ENCODE peak calls at places on chromosomes 7 and 10, in four cellular contexts. One of them, this sample, is unnamed.

GRCh38 chr7:103632005-103632639 is 186.1 kb upstream of the SLC26A5 start:
- DNase-seq in anterior cingulate cortex: no peak
- DNase-seq in Calu3: peak
- DNase-seq in cardiac muscle cell: peak
- DNase-seq in this sample: peak

GRCh38 chr10:101007915-101008822 is 8.6 kb downstream of the LZTS2 start:
- DNase-seq in anterior cingulate cortex: peak
- DNase-seq in Calu3: no peak
- DNase-seq in cardiac muscle cell: no peak
- DNase-seq in this sample: no peak

GRCh38 chr10:84837877-84838276 is 509.5 kb downstream of the CCSER2 start:
- DNase-seq in anterior cingulate cortex: no peak
- DNase-seq in Calu3: no peak
- DNase-seq in cardiac muscle cell: no peak
- DNase-seq in this sample: no peak

GRCh38 chr7:68688416-68689086 is 909.7 kb upstream of the AUTS2 start:
- DNase-seq in anterior cingulate cortex: no peak
- DNase-seq in Calu3: no peak
- DNase-seq in cardiac muscle cell: no peak
- DNase-seq in this sample: no peak

GRCh38 chr7:158836692-158837091 is 7.4 kb upstream of the ESYT2 start:
- DNase-seq in anterior cingulate cortex: no peak
- DNase-seq in Calu3: no peak
- DNase-seq in cardiac muscle cell: no peak
- DNase-seq in this sample: no peak

GRCh38 chr7:100884741-100885439 is 4.6 kb downstream of the UFSP1 start:
- DNase-seq in anterior cingulate cortex: no peak
- DNase-seq in Calu3: no peak
- DNase-seq in cardiac muscle cell: no peak
- DNase-seq in this sample: no peak

GRCh38 chr10:110820321-110820814 is 51.4 kb upstream of the PDCD4 start:
- DNase-seq in anterior cingulate cortex: peak
- DNase-seq in Calu3: no peak
- DNase-seq in cardiac muscle cell: peak
- DNase-seq in this sample: no peak

GRCh38 chr10:88879754-88880286 is at the start of gene STAMBPL1:
- DNase-seq in anterior cingulate cortex: peak
- DNase-seq in Calu3: peak
- DNase-seq in cardiac muscle cell: no peak
- DNase-seq in this sample: peak

GRCh38 chr7:366171-366916 is 76.4 kb downstream of the FOXL3 start:
- DNase-seq in anterior cingulate cortex: no peak
- DNase-seq in Calu3: no peak
- DNase-seq in cardiac muscle cell: peak
- DNase-seq in this sample: peak

GRCh38 chr10:45379891-45380540 is 6.0 kb downstream of the ALOX5 start:
- DNase-seq in anterior cingulate cortex: no peak
- DNase-seq in Calu3: no peak
- DNase-seq in cardiac muscle cell: no peak
- DNase-seq in this sample: no peak

GRCh38 chr7:54946271-54946670 is 72.5 kb upstream of the EGFR start:
- DNase-seq in anterior cingulate cortex: no peak
- DNase-seq in Calu3: no peak
- DNase-seq in cardiac muscle cell: no peak
- DNase-seq in this sample: no peak

GRCh38 chr10:119445311-119445934 is 97.1 kb downstream of the RGS10 start:
- DNase-seq in anterior cingulate cortex: peak
- DNase-seq in Calu3: peak
- DNase-seq in cardiac muscle cell: peak
- DNase-seq in this sample: peak

GRCh38 chr10:129771576-129772471 is 192.2 kb downstream of the EBF3 start:
- DNase-seq in anterior cingulate cortex: no peak
- DNase-seq in Calu3: no peak
- DNase-seq in cardiac muscle cell: no peak
- DNase-seq in this sample: no peak

GRCh38 chr7:100685049-100685605 is 8.9 kb downstream of the GIGYF1 start:
- DNase-seq in anterior cingulate cortex: no peak
- DNase-seq in Calu3: no peak
- DNase-seq in cardiac muscle cell: no peak
- DNase-seq in this sample: no peak

GRCh38 chr10:32139223-32140073 is 83.2 kb upstream of the KIF5B start:
- DNase-seq in anterior cingulate cortex: peak
- DNase-seq in Calu3: peak
- DNase-seq in cardiac muscle cell: peak
- DNase-seq in this sample: peak

GRCh38 chr10:6036861-6037321 is 25.3 kb downstream of the IL2RA start:
- DNase-seq in anterior cingulate cortex: no peak
- DNase-seq in Calu3: no peak
- DNase-seq in cardiac muscle cell: no peak
- DNase-seq in this sample: no peak

GRCh38 chr10:122911889-122912484 is 1.6 kb downstream of the FAM24A start:
- DNase-seq in anterior cingulate cortex: no peak
- DNase-seq in Calu3: peak
- DNase-seq in cardiac muscle cell: peak
- DNase-seq in this sample: peak

GRCh38 chr7:132773527-132773956 is 197.3 kb upstream of the PLXNA4 start:
- DNase-seq in anterior cingulate cortex: no peak
- DNase-seq in Calu3: no peak
- DNase-seq in cardiac muscle cell: peak
- DNase-seq in this sample: peak

GRCh38 chr10:72688208-72688651 is 3.7 kb upstream of the MCU start:
- DNase-seq in anterior cingulate cortex: no peak
- DNase-seq in Calu3: peak
- DNase-seq in cardiac muscle cell: peak
- DNase-seq in this sample: peak

GRCh38 chr10:47240173-47240572 is 59.8 kb upstream of the GDF10 start:
- DNase-seq in anterior cingulate cortex: no peak
- DNase-seq in Calu3: no peak
- DNase-seq in cardiac muscle cell: no peak
- DNase-seq in this sample: no peak

GRCh38 chr10:128125416-128125943 is 743 bp downstream of the MKI67 start:
- DNase-seq in anterior cingulate cortex: no peak
- DNase-seq in Calu3: no peak
- DNase-seq in cardiac muscle cell: no peak
- DNase-seq in this sample: no peak

GRCh38 chr10:13382759-13383753 is 35.0 kb upstream of the SEPHS1 start:
- DNase-seq in anterior cingulate cortex: no peak
- DNase-seq in Calu3: peak
- DNase-seq in cardiac muscle cell: peak
- DNase-seq in this sample: no peak

GRCh38 chr10:23918839-23919238 is 290.1 kb upstream of the KIAA1217 start:
- DNase-seq in anterior cingulate cortex: no peak
- DNase-seq in Calu3: no peak
- DNase-seq in cardiac muscle cell: no peak
- DNase-seq in this sample: no peak

GRCh38 chr10:69472544-69472943 is 21.3 kb downstream of the TSPAN15 start:
- DNase-seq in anterior cingulate cortex: no peak
- DNase-seq in Calu3: no peak
- DNase-seq in cardiac muscle cell: peak
- DNase-seq in this sample: no peak

GRCh38 chr10:132570771-132571564 is 33.4 kb downstream of the INPP5A start:
- DNase-seq in anterior cingulate cortex: no peak
- DNase-seq in Calu3: no peak
- DNase-seq in cardiac muscle cell: no peak
- DNase-seq in this sample: no peak

GRCh38 chr10:20443094-20443493 is 454.0 kb downstream of the NEBL start:
- DNase-seq in anterior cingulate cortex: no peak
- DNase-seq in Calu3: no peak
- DNase-seq in cardiac muscle cell: no peak
- DNase-seq in this sample: no peak

GRCh38 chr10:71938211-71938610 is 26.0 kb upstream of the CHST3 start:
- DNase-seq in anterior cingulate cortex: no peak
- DNase-seq in Calu3: no peak
- DNase-seq in cardiac muscle cell: no peak
- DNase-seq in this sample: no peak

GRCh38 chr10:104323085-104323484 is 15.2 kb downstream of the ITPRIP start:
- DNase-seq in anterior cingulate cortex: no peak
- DNase-seq in Calu3: no peak
- DNase-seq in cardiac muscle cell: no peak
- DNase-seq in this sample: no peak

GRCh38 chr7:90210925-90211324 is 615 bp upstream of the STEAP2 start:
- DNase-seq in anterior cingulate cortex: no peak
- DNase-seq in Calu3: no peak
- DNase-seq in cardiac muscle cell: no peak
- DNase-seq in this sample: no peak

GRCh38 chr7:154997840-154998370 is 5.0 kb downstream of the PAXIP1 start:
- DNase-seq in anterior cingulate cortex: no peak
- DNase-seq in Calu3: no peak
- DNase-seq in cardiac muscle cell: no peak
- DNase-seq in this sample: no peak

GRCh38 chr7:142581341-142581740 is 167.9 kb upstream of the PRSS1 start:
- DNase-seq in anterior cingulate cortex: no peak
- DNase-seq in Calu3: no peak
- DNase-seq in cardiac muscle cell: no peak
- DNase-seq in this sample: no peak

GRCh38 chr7:519974-520458 is 370 bp upstream of the PDGFA start:
- DNase-seq in anterior cingulate cortex: peak
- DNase-seq in Calu3: peak
- DNase-seq in cardiac muscle cell: peak
- DNase-seq in this sample: peak